ENCODE peak calls at places on chromosome 6, in five cellular contexts. B, S, R, E and C are unnamed samples.

GRCh38 chr6:103983000-103983399 is 876.7 kb downstream of the HACE1 start:
- DNase-seq in R (no peak), B (no peak), E (no peak), S (no peak), C (no peak)

GRCh38 chr6:49579649-49580048 is 29.2 kb downstream of the C6orf141 start:
- DNase-seq in E (no peak), R (no peak), B (no peak), S (no peak), C (no peak)

GRCh38 chr6:109690373-109690739 is 646 bp downstream of the AK9 start:
- DNase-seq in E (no peak), B (peak), R (peak), S (no peak), C (peak)

GRCh38 chr6:56088641-56089040 is 158.7 kb downstream of the COL21A1 start:
- DNase-seq in E (no peak), S (no peak), B (no peak), R (no peak), C (no peak)

GRCh38 chr6:7998103-7998725 is 66.0 kb downstream of the BLOC1S5 start:
- DNase-seq in E (peak), S (peak), R (no peak), B (no peak), C (no peak)

GRCh38 chr6:161370882-161371281 is 97.0 kb upstream of the AGPAT4 start:
- DNase-seq in B (peak), R (peak), S (peak), E (peak), C (peak)

GRCh38 chr6:30601815-30602641 is 15.0 kb downstream of the PPP1R10 start:
- DNase-seq in B (no peak), R (no peak), S (no peak), E (no peak), C (no peak)

GRCh38 chr6:63525186-63525878 is 46.9 kb upstream of the LOC128125822 start:
- DNase-seq in R (no peak), S (no peak), B (peak), E (no peak), C (no peak)

GRCh38 chr6:21634582-21634981 is 41.0 kb downstream of the SOX4 start:
- DNase-seq in R (no peak), S (peak), E (peak), B (peak), C (no peak)

GRCh38 chr6:26224547-26224912 is 137.3 kb downstream of the HFE start:
- DNase-seq in E (no peak), S (no peak), R (no peak), B (no peak), C (no peak)

GRCh38 chr6:8738951-8739350 is 303.6 kb upstream of the SLC35B3 start:
- DNase-seq in B (no peak), S (no peak), E (no peak), R (no peak), C (no peak)

GRCh38 chr6:131029661-131030297 is 33.3 kb downstream of the EPB41L2 start:
- DNase-seq in B (no peak), S (peak), E (peak), R (no peak), C (peak)

GRCh38 chr6:169171951-169172350 is 81.7 kb downstream of the THBS2 start:
- DNase-seq in R (no peak), B (no peak), S (peak), E (peak), C (no peak)

GRCh38 chr6:100433726-100434435 is 30.8 kb downstream of the SIM1 start:
- DNase-seq in S (no peak), R (no peak), E (no peak), B (no peak), C (no peak)

GRCh38 chr6:111692327-111693164 is 86.9 kb upstream of the TRAF3IP2 start:
- DNase-seq in S (no peak), B (no peak), R (peak), E (peak), C (no peak)

GRCh38 chr6:19759117-19759880 is 77.9 kb upstream of the ID4 start:
- DNase-seq in E (peak), S (peak), R (no peak), B (peak), C (no peak)

GRCh38 chr6:32436995-32437836 is 2.5 kb upstream of the HLA-DRA start:
- DNase-seq in B (no peak), R (no peak), S (peak), E (peak), C (peak)

GRCh38 chr6:10460096-10460495 is 45.2 kb upstream of the TFAP2A start:
- DNase-seq in S (no peak), B (no peak), R (no peak), E (no peak), C (peak)

GRCh38 chr6:53926505-53926904 is 131.7 kb downstream of the LRRC1 start:
- DNase-seq in E (peak), S (peak), R (no peak), B (no peak), C (no peak)

GRCh38 chr6:71419217-71419953 is 130.8 kb downstream of the OGFRL1 start:
- DNase-seq in R (peak), S (peak), B (no peak), E (peak), C (no peak)

GRCh38 chr6:111603648-111604047 is 2.0 kb downstream of the TRAF3IP2 start:
- DNase-seq in R (no peak), S (peak), E (no peak), B (no peak), C (no peak)

GRCh38 chr6:105794263-105794662 is 291.9 kb upstream of the PRDM1 start:
- DNase-seq in R (peak), B (peak), E (peak), S (no peak), C (no peak)

GRCh38 chr6:125370343-125370742 is 68.6 kb upstream of the HDDC2 start:
- DNase-seq in R (no peak), B (no peak), E (no peak), S (no peak), C (no peak)

GRCh38 chr6:8064638-8065518 is 689 bp upstream of the BLOC1S5 start:
- DNase-seq in B (no peak), R (no peak), E (no peak), S (no peak), C (peak)

GRCh38 chr6:14510038-14510437 is 392.5 kb downstream of the CD83 start:
- DNase-seq in E (no peak), R (no peak), S (no peak), B (no peak), C (no peak)
- TF ChIP-seq CTCF in E (no peak), R (no peak), S (peak), B (no peak), C (peak)

GRCh38 chr6:16320533-16321340 is 82.3 kb downstream of the GMPR start:
- DNase-seq in E (peak), R (no peak), B (no peak), S (peak), C (no peak)
- H3K4me3 ChIP-seq in E (peak), R (no peak), B (no peak), S (no peak), C (no peak)

GRCh38 chr6:151023346-151023745 is 157.8 kb downstream of the MTHFD1L start:
- DNase-seq in R (no peak), B (no peak), E (no peak), S (no peak), C (no peak)
- TF ChIP-seq CTCF in R (no peak), B (no peak), E (no peak), S (no peak), C (no peak)

GRCh38 chr6:117448732-117449131 is 23.0 kb upstream of the ROS1 start:
- DNase-seq in E (peak), S (peak), R (no peak), B (peak), C (no peak)
- H3K4me3 ChIP-seq in E (no peak), S (no peak), R (no peak), B (no peak), C (no peak)

DNA sequence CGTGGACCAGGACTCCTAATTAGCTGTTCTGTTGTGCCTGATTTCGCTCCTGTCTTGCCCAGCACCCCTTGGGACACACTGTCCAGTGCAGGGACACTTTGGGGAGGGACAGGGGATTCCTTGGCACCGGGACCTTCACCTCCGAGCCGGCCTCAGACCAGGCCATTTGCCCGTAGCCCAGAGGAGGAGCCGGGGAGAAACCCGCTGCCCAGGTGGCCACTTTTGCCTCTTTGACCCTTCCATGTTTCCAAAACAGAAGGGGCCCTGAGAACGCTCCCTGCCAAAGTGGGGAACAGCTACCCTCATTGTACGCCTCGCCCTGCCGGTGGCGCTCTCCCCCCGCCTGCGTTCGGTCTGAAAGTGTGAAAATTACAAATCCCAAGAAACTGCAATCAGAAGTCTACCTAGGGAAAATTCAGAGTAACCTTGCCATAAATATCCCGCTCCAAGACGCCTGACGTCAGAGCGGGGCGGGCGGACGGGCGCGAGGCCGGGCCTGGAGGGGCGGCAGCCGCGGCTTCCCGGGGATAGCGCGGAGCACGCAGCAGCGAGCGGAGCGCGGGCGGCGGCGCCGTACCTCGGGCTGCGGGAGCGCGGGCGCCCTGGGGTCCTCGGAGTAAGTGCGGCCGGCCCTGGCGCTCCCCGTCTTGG is at the start of gene DAAM2:
- DNase-seq in B (no peak), S (peak), E (peak), R (peak), C (no peak)
- TF ChIP-seq CTCF in B (peak), S (peak), E (peak), R (no peak), C (no peak)

DNA sequence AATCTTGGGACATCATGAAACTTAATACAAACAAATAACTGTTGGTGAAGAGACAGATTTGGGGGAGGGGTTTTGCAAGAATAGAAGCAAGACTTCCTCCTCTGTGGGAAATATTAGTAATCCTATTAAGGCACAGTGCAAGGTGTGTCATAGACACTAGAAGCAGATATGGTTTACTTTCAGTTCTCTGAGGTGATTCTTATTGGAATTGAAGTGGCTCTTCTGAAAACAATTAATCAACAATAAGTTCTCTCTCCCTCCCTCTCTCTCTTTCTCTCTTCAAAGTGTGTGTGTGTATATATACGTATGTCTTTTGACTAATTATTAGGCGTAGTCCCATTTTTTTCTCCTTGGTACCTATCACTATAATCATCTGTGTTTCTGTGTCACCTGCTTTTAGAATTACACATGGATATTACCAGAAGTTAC is 99.8 kb downstream of the HIVEP2 start:
- DNase-seq in R (no peak), B (no peak), S (no peak), E (no peak), C (no peak)
- H3K4me3 ChIP-seq in R (no peak), B (peak), S (no peak), E (peak), C (peak)

DNA sequence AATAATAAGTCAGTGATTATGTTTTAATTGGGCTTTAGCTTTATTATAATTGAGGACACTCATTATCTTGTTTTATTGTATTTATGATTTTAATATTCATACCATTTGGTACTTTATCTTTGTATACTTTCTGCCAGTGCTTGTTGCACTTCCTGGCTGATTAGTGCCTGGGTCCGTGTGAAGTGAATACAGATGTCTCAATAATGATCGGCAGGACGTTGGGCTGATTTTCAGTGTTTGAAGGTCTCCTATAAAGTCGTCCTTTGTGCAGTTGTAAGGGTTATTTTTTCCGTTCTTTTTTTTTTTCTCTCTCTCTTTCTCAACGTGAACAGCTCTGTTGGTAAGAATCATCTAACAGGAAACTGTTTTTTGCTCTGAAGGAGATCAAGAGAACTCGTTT is 450.0 kb upstream of the POU3F2 start:
- DNase-seq in E (no peak), R (no peak), B (no peak), S (no peak), C (no peak)
- TF ChIP-seq CTCF in E (no peak), R (no peak), B (no peak), S (no peak), C (no peak)